ENCODE peak calls at places on chromosomes 13 and 19, in ten cellular contexts. I is cardiac fibroblast; C is stimulated activated CD4-positive, alpha-beta T cell treated with anti-CD3 and anti-CD28 coated beads, Interleukin-2, amount 100 ng/mL, for 24 hours; Z is fibroblast of mammary gland; H is stimulated activated CD8-positive, alpha-beta memory T cell treated with anti-CD3 and anti-CD28 coated beads, Interleukin-7, amount 100 ng/mL, for 1 hour; Y is foreskin keratinocyte; M is adrenal gland; S is SW 1271; G is stimulated activated naive CD8-positive, alpha-beta T cell treated with anti-CD3 and anti-CD28 coated beads, Interleukin-15, amount 100 ng/mL, for 72 hours; K is H54. B is an unnamed sample.

GRCh38 chr19:4640247-4641000 is 1.1 kb downstream of the TNFAIP8L1 start:
- DNase-seq in I (no peak), C (no peak), Z (no peak), H (no peak), Y (peak), M (no peak), S (no peak), G (no peak), K (no peak), B (no peak)

GRCh38 chr19:38290631-38291147 is 13.4 kb upstream of the C19orf33 start:
- DNase-seq in I (peak), C (no peak), Z (peak), H (no peak), Y (peak), M (no peak), S (no peak), G (no peak), K (peak), B (peak)

GRCh38 chr19:23070353-23070781 is 46.5 kb upstream of the ZNF730 start:
- DNase-seq in I (peak), C (no peak), Z (peak), H (no peak), Y (peak), M (peak), S (no peak), G (peak), K (no peak), B (no peak)

GRCh38 chr13:33940898-33941297 is 122.9 kb downstream of the RFC3 start:
- DNase-seq in I (peak), C (no peak), Z (peak), H (no peak), Y (peak), M (no peak), S (no peak), G (no peak), K (no peak), B (no peak)

GRCh38 chr13:60016229-60016628 is 147.5 kb downstream of the DIAPH3 start:
- DNase-seq in I (no peak), C (no peak), Z (no peak), H (no peak), Y (peak), M (no peak), S (no peak), G (no peak), K (no peak), B (no peak)

GRCh38 chr19:53586277-53586691 is 45.5 kb upstream of the DPRX start:
- DNase-seq in I (no peak), C (no peak), Z (no peak), H (no peak), Y (no peak), M (no peak), S (no peak), G (no peak), K (no peak), B (no peak)

GRCh38 chr13:109666656-109667448 is 119.5 kb downstream of the IRS2 start:
- DNase-seq in I (peak), C (no peak), Z (peak), H (no peak), Y (peak), M (no peak), S (no peak), G (no peak), K (peak), B (peak)

GRCh38 chr13:41029629-41030028 is 10.5 kb upstream of the ELF1 start:
- DNase-seq in I (no peak), C (no peak), Z (no peak), H (no peak), Y (no peak), M (no peak), S (no peak), G (no peak), K (no peak), B (no peak)

GRCh38 chr13:106176103-106176502 is 359.4 kb downstream of the EFNB2 start:
- DNase-seq in I (peak), C (no peak), Z (peak), H (no peak), Y (peak), M (no peak), S (no peak), G (no peak), K (no peak), B (no peak)

GRCh38 chr13:114315074-114315785 is 927 bp downstream of the CHAMP1 start:
- DNase-seq in I (no peak), C (no peak), Z (no peak), H (no peak), Y (no peak), M (no peak), S (no peak), G (no peak), K (no peak), B (no peak)

GRCh38 chr19:8567522-8568172 is 9.6 kb downstream of the MYO1F start:
- DNase-seq in I (no peak), C (no peak), Z (no peak), H (no peak), Y (no peak), M (no peak), S (no peak), G (no peak), K (no peak), B (no peak)

GRCh38 chr19:43457809-43458208 is 7.6 kb downstream of the LYPD3 start:
- DNase-seq in I (no peak), C (no peak), Z (no peak), H (no peak), Y (no peak), M (no peak), S (no peak), G (no peak), K (no peak), B (no peak)

GRCh38 chr19:19270749-19271571 is 2.1 kb downstream of the TM6SF2 start:
- DNase-seq in I (no peak), C (no peak), Z (no peak), H (no peak), Y (no peak), M (no peak), S (no peak), G (no peak), K (no peak), B (no peak)

GRCh38 chr19:3338541-3339181 is 27.7 kb upstream of the NFIC start:
- DNase-seq in I (no peak), C (peak), Z (no peak), H (no peak), Y (no peak), M (peak), S (no peak), G (no peak), K (no peak), B (no peak)

GRCh38 chr13:65584126-65584525 is 1646.0 kb downstream of the PCDH9 start:
- DNase-seq in I (no peak), C (no peak), Z (no peak), H (no peak), Y (no peak), M (no peak), S (no peak), G (no peak), K (no peak), B (no peak)

GRCh38 chr19:485122-485521 is 11.2 kb upstream of the MADCAM1 start:
- DNase-seq in I (no peak), C (no peak), Z (no peak), H (no peak), Y (no peak), M (no peak), S (no peak), G (no peak), K (no peak), B (no peak)

GRCh38 chr19:34964598-34964997 is 569 bp upstream of the ZNF792 start:
- DNase-seq in I (no peak), C (no peak), Z (no peak), H (no peak), Y (no peak), M (no peak), S (no peak), G (no peak), K (no peak), B (no peak)

GRCh38 chr19:55189424-55189823 is 9.3 kb upstream of the SYT5 start:
- DNase-seq in I (peak), C (no peak), Z (peak), H (no peak), Y (peak), M (no peak), S (peak), G (no peak), K (peak), B (no peak)

GRCh38 chr13:79621902-79622301 is 140.9 kb downstream of the NDFIP2 start:
- DNase-seq in I (no peak), C (no peak), Z (no peak), H (no peak), Y (peak), M (no peak), S (no peak), G (no peak), K (no peak), B (no peak)

GRCh38 chr19:16200038-16200775 is 2.5 kb downstream of the AP1M1 start:
- DNase-seq in I (peak), C (no peak), Z (peak), H (no peak), Y (no peak), M (no peak), S (no peak), G (no peak), K (no peak), B (no peak)

GRCh38 chr13:28411859-28412353 is 83.0 kb downstream of the FLT1 start:
- DNase-seq in I (peak), C (no peak), Z (no peak), H (no peak), Y (no peak), M (no peak), S (no peak), G (no peak), K (no peak), B (no peak)

GRCh38 chr19:10270616-10271394 is at the start of gene ICAM1:
- DNase-seq in I (peak), C (peak), Z (peak), H (no peak), Y (no peak), M (peak), S (peak), G (peak), K (no peak), B (peak)

GRCh38 chr13:47896546-47896945 is 104.5 kb downstream of the SUCLA2 start:
- DNase-seq in I (no peak), C (no peak), Z (no peak), H (no peak), Y (no peak), M (peak), S (no peak), G (no peak), K (no peak), B (no peak)

GRCh38 chr19:28627669-28628068 is 585.3 kb downstream of the UQCRFS1 start:
- DNase-seq in I (no peak), C (no peak), Z (no peak), H (no peak), Y (no peak), M (no peak), S (no peak), G (no peak), K (no peak), B (no peak)

GRCh38 chr19:35715981-35716734 is 1.6 kb upstream of the KMT2B start:
- DNase-seq in I (no peak), C (no peak), Z (no peak), H (no peak), Y (no peak), M (no peak), S (no peak), G (peak), K (peak), B (peak)

GRCh38 chr19:29271911-29272310 is 59.0 kb upstream of the UQCRFS1 start:
- DNase-seq in I (no peak), C (no peak), Z (no peak), H (no peak), Y (no peak), M (no peak), S (no peak), G (no peak), K (no peak), B (no peak)

B was measured in kidney glomerular epithelial cell.